ENCODE peak calls at places on chromosomes 1 and 21, in five cellular contexts. B, F, N, W and S are unnamed samples.

GRCh38 chr21:36532769-36533467 is 53.0 kb upstream of the CLDN14 start:
- DNase-seq in F (no peak), W (peak; percentile 33), N (no peak), B (no peak), S (no peak)

GRCh38 chr1:2294033-2294640 is 66.0 kb downstream of the SKI start:
- DNase-seq in W (peak; percentile 50), N (no peak), B (no peak), F (no peak), S (no peak)

GRCh38 chr1:116409751-116410182 is 36.7 kb downstream of the ATP1A1 start:
- DNase-seq in F (no peak), W (no peak), N (no peak), B (no peak), S (no peak)

GRCh38 chr1:43570784-43571183 is 40.1 kb downstream of the PTPRF start:
- DNase-seq in N (no peak), B (no peak), W (no peak), F (no peak), S (no peak)

GRCh38 chr21:38667466-38667865 is 138.3 kb upstream of the ETS2 start:
- DNase-seq in F (no peak), W (no peak), B (no peak), N (no peak), S (no peak)

GRCh38 chr1:206082831-206083695 is 30.1 kb downstream of the RHEX start:
- DNase-seq in N (no peak), B (no peak), W (no peak), F (no peak), S (no peak)

GRCh38 chr1:183195146-183195571 is 9.1 kb downstream of the LAMC2 start:
- DNase-seq in F (no peak), B (no peak), N (peak; percentile 42), W (peak; percentile 51), S (peak; percentile 56)

GRCh38 chr1:158145173-158145719 is 35.4 kb upstream of the CD1D start:
- DNase-seq in W (peak; percentile 24), B (no peak), N (peak; percentile 22), F (no peak), S (no peak)

GRCh38 chr1:42937141-42937696 is 21.4 kb downstream of the SLC2A1 start:
- DNase-seq in F (no peak), B (no peak), W (peak; percentile 66), N (peak; percentile 87), S (peak; percentile 40)

GRCh38 chr1:155961937-155962336 is 16.4 kb downstream of the ARHGEF2 start:
- DNase-seq in F (no peak), W (peak; percentile 98), B (peak; percentile 70), N (peak; percentile 96), S (no peak)

GRCh38 chr1:209456878-209457277 is 126.6 kb upstream of the CAMK1G start:
- DNase-seq in W (peak; percentile 31), B (peak; percentile 50), F (no peak), N (no peak), S (no peak)

GRCh38 chr1:87702455-87702854 is 373.8 kb downstream of the LMO4 start:
- DNase-seq in B (no peak), F (no peak), N (no peak), W (no peak), S (no peak)

GRCh38 chr1:37851782-37852210 is 7.6 kb downstream of the MTF1 start:
- DNase-seq in N (no peak), W (no peak), B (no peak), F (no peak), S (no peak)

GRCh38 chr1:168135982-168136708 is 585 bp downstream of the GPR161 start:
- DNase-seq in W (peak; percentile 11), F (peak; percentile 55), N (peak; percentile 19), B (peak; percentile 18), S (no peak)

GRCh38 chr1:183291802-183292515 is 105.9 kb downstream of the LAMC2 start:
- DNase-seq in N (no peak), W (peak; percentile 91), B (no peak), F (no peak), S (no peak)

GRCh38 chr1:197144570-197145325 is 1.7 kb downstream of the ASPM start:
- DNase-seq in B (peak; percentile 21), F (no peak), W (peak; percentile 53), N (no peak), S (no peak)

GRCh38 chr1:94422115-94422820 is 4.1 kb downstream of the ABCD3 start:
- DNase-seq in B (no peak), W (peak; percentile 12), F (no peak), N (no peak), S (no peak)

GRCh38 chr1:77627965-77628570 is 54.4 kb downstream of the ZZZ3 start:
- DNase-seq in F (no peak), B (peak; percentile 73), W (no peak), N (no peak), S (no peak)

GRCh38 chr1:198607714-198608113 is 31.1 kb upstream of the PTPRC start:
- DNase-seq in B (no peak), F (no peak), N (no peak), W (peak; percentile 30), S (no peak)

GRCh38 chr1:43872280-43872679 is 61.3 kb upstream of the ARTN start:
- DNase-seq in B (no peak), W (no peak), N (no peak), F (no peak), S (no peak)

GRCh38 chr1:17412093-17412870 is 27.2 kb downstream of the RCC2 start:
- DNase-seq in F (peak; percentile 67), W (no peak), B (no peak), N (no peak), S (no peak)
- H3K27ac ChIP-seq in F (peak overlapping the region; percentile 41), W (no peak overlapping the region), B (no peak overlapping the region), N (no peak overlapping the region), S (no peak overlapping the region)

GRCh38 chr1:231983266-231984193 is 356.9 kb downstream of the DISC1 start:
- DNase-seq in W (no peak), N (no peak), F (no peak), B (peak; percentile 21), S (no peak)
- TF ChIP-seq CTCF in W (no peak), N (no peak), F (no peak), B (peak; percentile 30), S (no peak)

DNA sequence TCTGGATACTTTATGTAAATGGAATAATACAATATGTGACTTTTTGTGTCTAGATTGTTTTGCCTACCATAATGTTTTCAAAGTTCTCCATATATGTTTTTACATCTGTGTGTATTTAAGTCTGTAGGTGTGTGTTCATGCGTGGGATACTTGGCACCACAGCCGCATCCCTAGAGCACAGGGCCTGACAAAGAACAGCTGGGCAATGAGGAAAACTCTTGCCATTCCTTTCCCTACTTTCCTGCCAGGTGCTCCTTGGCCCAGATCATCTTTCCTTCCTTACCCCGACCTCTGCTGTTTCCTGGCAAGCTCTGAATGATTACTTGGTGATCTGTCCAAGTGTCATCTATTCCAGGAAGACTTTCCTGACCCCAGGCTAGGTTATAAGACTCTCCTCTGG is 123.6 kb downstream of the ELAVL4 start:
- DNase-seq in N (no peak), F (no peak), B (no peak), W (no peak), S (no peak)
- H3K4me3 ChIP-seq in N (no peak overlapping the region), F (no peak overlapping the region), B (no peak overlapping the region), W (no peak overlapping the region), S (no peak overlapping the region)

DNA sequence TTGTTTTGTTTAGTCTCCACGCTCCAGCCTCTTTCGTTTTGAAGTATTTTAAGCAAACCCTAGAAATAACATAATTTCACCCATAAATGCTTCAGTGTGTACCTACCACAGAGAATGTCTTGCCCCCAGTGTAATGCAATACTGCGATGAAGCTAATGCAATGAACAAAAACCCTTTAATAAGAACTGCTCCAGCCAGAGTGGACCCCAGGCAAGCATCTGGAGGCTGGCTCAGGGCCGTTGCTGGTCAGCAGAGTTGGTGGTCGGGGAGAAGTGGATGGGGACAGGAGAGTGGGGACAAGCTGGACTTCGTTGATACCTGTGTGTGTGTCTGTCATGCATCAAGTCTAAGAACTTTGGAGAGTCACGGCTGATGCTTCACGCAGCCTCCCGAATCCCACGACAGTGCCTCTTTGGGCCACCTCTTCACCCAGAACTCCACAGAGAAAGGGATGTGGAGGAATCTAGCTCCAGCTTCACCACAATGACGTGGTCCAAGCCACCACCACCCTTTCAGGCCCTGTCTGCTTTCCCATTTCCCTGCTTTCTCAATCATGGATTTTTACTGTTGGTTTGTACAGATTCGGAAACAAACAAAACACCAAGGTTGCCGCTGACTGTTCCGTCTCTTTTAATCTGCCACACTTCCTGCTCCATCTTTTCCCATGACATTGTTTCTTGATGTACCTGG is 108.6 kb upstream of the ERRFI1 start:
- DNase-seq in B (no peak), N (no peak), F (no peak), W (peak; percentile 68), S (no peak)
- H3K27ac ChIP-seq in B (no peak overlapping the region), N (peak overlapping the region; percentile 85), F (peak overlapping the region; percentile 62), W (peak overlapping the region; percentile 38), S (peak overlapping the region; percentile 27)

GRCh38 chr21:37565530-37566223 is 199.1 kb downstream of the DYRK1A start:
- DNase-seq in W (peak; percentile 23), N (peak; percentile 33), B (peak; percentile 45), F (no peak), S (no peak)
- TF ChIP-seq CTCF in W (no peak), N (no peak), B (peak; percentile 16), F (no peak), S (no peak)

DNA sequence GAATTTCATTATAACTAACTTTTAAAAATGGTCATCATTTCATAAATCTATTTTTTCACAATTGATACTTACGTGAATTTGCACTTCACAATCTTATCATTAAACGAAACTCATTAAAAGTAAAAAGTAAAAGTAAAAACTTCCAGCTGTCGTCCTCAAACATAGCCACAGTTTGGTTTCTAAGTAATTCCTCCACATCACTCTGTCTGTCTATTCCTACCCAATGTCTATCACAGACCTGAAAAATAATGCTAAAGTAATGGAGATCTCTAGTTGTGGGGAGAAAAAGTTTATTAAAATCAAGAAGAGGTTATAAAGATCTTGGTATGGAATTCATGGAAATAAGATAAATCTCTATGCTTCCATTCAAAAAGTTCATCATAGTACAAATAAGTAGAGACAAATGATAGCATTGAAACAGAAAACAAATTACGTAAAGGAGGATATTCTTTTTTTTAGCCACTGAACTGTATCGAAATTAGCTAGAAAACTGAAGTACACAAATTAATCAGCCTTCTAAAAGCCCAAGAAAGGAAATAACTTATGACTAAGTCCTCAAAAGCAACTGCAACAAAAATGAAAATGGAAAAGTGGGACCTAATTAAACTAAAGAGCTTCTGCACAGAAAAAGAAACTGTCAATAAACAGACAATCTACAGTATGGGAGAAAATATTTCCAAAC is 148.6 kb downstream of the TIAM1 start:
- DNase-seq in F (no peak), W (no peak), N (no peak), B (no peak), S (no peak)
- H3K4me3 ChIP-seq in F (no peak overlapping the region), W (no peak overlapping the region), N (no peak overlapping the region), B (no peak overlapping the region), S (no peak overlapping the region)

DNA sequence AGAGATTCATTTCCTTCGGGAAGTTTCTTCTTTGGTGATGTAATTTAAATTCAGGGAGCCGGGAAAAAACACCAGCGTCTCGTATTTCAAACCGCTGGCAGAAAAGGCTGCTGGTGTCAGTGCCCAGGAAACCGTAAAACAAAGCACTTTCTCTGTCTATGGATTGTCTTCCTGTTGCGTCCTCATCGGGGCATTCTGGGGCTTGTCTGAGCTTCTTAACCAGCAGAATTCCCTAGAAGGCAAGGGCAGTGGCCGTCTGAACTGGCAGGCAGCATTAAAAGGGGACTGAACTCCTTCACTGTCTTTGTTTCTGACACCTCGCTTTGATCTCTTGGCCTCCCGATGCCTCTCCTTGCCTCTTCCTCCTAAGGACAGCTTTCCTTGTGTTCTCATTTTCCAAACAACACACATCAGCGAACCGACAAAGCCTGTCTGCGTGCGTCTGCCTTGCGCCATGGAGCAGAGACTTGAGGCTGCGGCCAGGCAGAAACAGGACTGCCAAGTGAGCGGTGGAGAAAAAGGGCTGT is 391.6 kb upstream of the VAMP3 start:
- DNase-seq in N (no peak), W (peak; percentile 86), B (peak; percentile 71), F (no peak), S (no peak)
- H3K27ac ChIP-seq in N (peak overlapping the region; percentile 56), W (peak overlapping the region; percentile 13), B (peak overlapping the region; percentile 68), F (no peak overlapping the region), S (no peak overlapping the region)